ENCODE peak calls at places on chromosomes 13 and 19, in seven cellular contexts. J is frontal cortex; V is stimulated activated CD4-positive, alpha-beta T cell treated with anti-CD3 and anti-CD28 coated beads, Interleukin-2, amount 100 ng/mL, for 48 hours; F is nucleus accumbens; L is fibroblast of the conjunctiva; X is testis; C is NCI-H510A. W is an unnamed sample.

GRCh38 chr19:28887920-28888618 is 324.9 kb downstream of the UQCRFS1 start:
- DNase-seq in L (no peak), V (no peak), X (peak), F (no peak), J (no peak), C (no peak), W (no peak)

GRCh38 chr13:41700790-41701310 is 243.5 kb downstream of the RGCC start:
- DNase-seq in J (no peak), F (no peak), L (peak), C (no peak), X (no peak), V (no peak), W (no peak)

GRCh38 chr19:38805180-38805579 is 7.6 kb downstream of the LGALS4 start:
- DNase-seq in L (no peak), V (no peak), C (no peak), X (no peak), J (no peak), F (no peak), W (no peak)

GRCh38 chr19:50657222-50657669 is 8.0 kb downstream of the C19orf81 start:
- DNase-seq in C (no peak), J (no peak), X (no peak), V (no peak), F (no peak), L (no peak), W (no peak)

GRCh38 chr13:112933649-112934048 is 35.4 kb upstream of the MCF2L start:
- DNase-seq in J (no peak), C (no peak), X (no peak), L (no peak), V (no peak), F (no peak), W (no peak)

GRCh38 chr13:33797622-33798021 is 20.3 kb upstream of the RFC3 start:
- DNase-seq in L (peak), C (no peak), J (no peak), F (no peak), V (no peak), X (no peak), W (no peak)

GRCh38 chr13:97141564-97142005 is 80.5 kb upstream of the MBNL2 start:
- DNase-seq in J (peak), C (peak), L (peak), X (peak), F (no peak), V (no peak), W (peak)

GRCh38 chr13:22451345-22451744 is 729.4 kb upstream of the SGCG start:
- DNase-seq in V (no peak), X (no peak), L (no peak), J (no peak), F (no peak), C (no peak), W (no peak)

GRCh38 chr19:49434907-49435577 is 6.3 kb downstream of the SLC17A7 start:
- DNase-seq in V (no peak), C (no peak), J (no peak), L (no peak), X (peak), F (no peak), W (no peak)

GRCh38 chr19:18883530-18884304 is 12.2 kb downstream of the CERS1 start:
- DNase-seq in C (no peak), V (no peak), L (no peak), X (no peak), J (no peak), F (no peak), W (no peak)

GRCh38 chr13:98022210-98022609 is 68.7 kb downstream of the IPO5 start:
- DNase-seq in X (peak), J (no peak), C (no peak), V (no peak), F (peak), L (no peak), W (peak)

GRCh38 chr13:29022968-29023367 is 202.8 kb downstream of the MTUS2 start:
- DNase-seq in C (no peak), L (no peak), V (no peak), X (no peak), J (no peak), F (no peak), W (no peak)

GRCh38 chr13:49308104-49308875 is 60.6 kb downstream of the CDADC1 start:
- DNase-seq in J (peak), F (peak), X (peak), L (peak), V (no peak), C (no peak), W (no peak)

GRCh38 chr13:72384879-72385278 is 342.6 kb downstream of the MZT1 start:
- DNase-seq in F (no peak), L (peak), V (no peak), J (no peak), X (peak), C (no peak), W (peak)

GRCh38 chr19:9673912-9674668 is 810 bp downstream of the ZNF562 start:
- DNase-seq in J (no peak), V (peak), C (no peak), L (no peak), X (no peak), F (no peak), W (no peak)

GRCh38 chr13:44921478-44921877 is 67.8 kb downstream of the NUFIP1 start:
- DNase-seq in L (no peak), F (no peak), C (no peak), J (no peak), V (no peak), X (no peak), W (no peak)

GRCh38 chr19:1132625-1133383 is 29.0 kb downstream of the GPX4 start:
- DNase-seq in F (no peak), C (no peak), X (no peak), L (no peak), J (no peak), V (peak), W (no peak)

GRCh38 chr19:49331616-49332055 is 3.6 kb upstream of the CD37 start:
- DNase-seq in L (peak), X (peak), V (peak), F (no peak), C (no peak), J (peak), W (peak)

GRCh38 chr13:42600943-42601342 is 27.0 kb downstream of the TNFSF11 start:
- DNase-seq in F (no peak), L (no peak), C (no peak), J (no peak), V (no peak), X (no peak), W (no peak)

GRCh38 chr13:21710163-21710562 is 39.3 kb downstream of the FGF9 start:
- DNase-seq in C (no peak), X (no peak), V (no peak), J (no peak), L (no peak), F (no peak), W (no peak)

GRCh38 chr13:44197791-44198770 is 175.5 kb upstream of the SERP2 start:
- DNase-seq in C (no peak), L (no peak), X (no peak), F (no peak), J (no peak), V (no peak), W (no peak)

GRCh38 chr13:88461272-88462009 is 790.3 kb downstream of the SLITRK5 start:
- DNase-seq in V (no peak), X (no peak), F (no peak), C (no peak), L (no peak), J (no peak), W (no peak)

GRCh38 chr13:112587359-112587766 is 590 bp downstream of the TUBGCP3 start:
- DNase-seq in V (peak), F (peak), J (peak), L (peak), C (peak), X (peak), W (peak)